ENCODE peak calls at places on chromosomes 4 and X, in nine cellular contexts. R is foreskin fibroblast, X is fibroblast of the aortic adventitia, U is A549, J is hepatocyte, E is AG10803, Z is kidney epithelial cell, S is thyroid gland, V is pancreas. N is an unnamed sample.
A peak's percentile ranks its signal among the peaks of the same experiment; 100 is the strongest.

GRCh38 chr4:86334020-86334750 is 25.7 kb downstream of the MAPK10 start:
- DNase-seq in R (peak; percentile 50), S (peak; percentile 11), U (no peak), Z (no peak), E (peak; percentile 3), X (no peak), V (no peak), J (no peak), N (no peak)

GRCh38 chr4:44563496-44563895 is 87.9 kb downstream of the YIPF7 start:
- DNase-seq in Z (no peak), S (no peak), V (no peak), R (no peak), J (no peak), E (no peak), U (no peak), X (peak; percentile 2), N (no peak)

GRCh38 chr4:52343595-52343994 is 292.5 kb downstream of the SPATA18 start:
- DNase-seq in J (no peak), V (no peak), Z (no peak), R (no peak), E (no peak), X (no peak), U (no peak), S (no peak), N (no peak)

GRCh38 chrX:110847334-110847733 is 51.7 kb upstream of the CHRDL1 start:
- DNase-seq in J (peak; percentile 75), V (no peak), U (peak; percentile 33), S (no peak), R (peak; percentile 77), E (peak; percentile 49), Z (no peak), X (peak; percentile 81), N (peak; percentile 52)

GRCh38 chr4:87209696-87210095 is 10.7 kb downstream of the KLHL8 start:
- DNase-seq in U (no peak), R (no peak), Z (no peak), J (no peak), X (no peak), S (no peak), V (no peak), E (peak; percentile 56), N (peak; percentile 8)

GRCh38 chr4:132504438-132504837 is 644.7 kb upstream of the PCDH10 start:
- DNase-seq in V (no peak), S (no peak), X (no peak), E (no peak), U (no peak), J (no peak), Z (peak; percentile 12), R (no peak), N (no peak)

GRCh38 chr4:92091335-92091734 is 212.4 kb upstream of the GRID2 start:
- DNase-seq in R (no peak), V (no peak), U (no peak), J (no peak), X (no peak), Z (no peak), S (no peak), E (no peak), N (peak; percentile 5)

GRCh38 chr4:19780871-19781270 is 470.8 kb upstream of the SLIT2 start:
- DNase-seq in S (no peak), U (no peak), E (no peak), X (no peak), Z (no peak), J (no peak), V (no peak), R (no peak), N (no peak)

GRCh38 chr4:138507527-138507926 is 265.4 kb upstream of the SLC7A11 start:
- DNase-seq in Z (no peak), E (peak; percentile 81), U (no peak), V (no peak), S (no peak), R (peak; percentile 74), X (peak; percentile 65), J (peak; percentile 22), N (no peak)

GRCh38 chr4:40212674-40213504 is 16.1 kb downstream of the RHOH start:
- DNase-seq in V (no peak), J (no peak), E (no peak), R (peak; percentile 50), Z (no peak), U (no peak), S (no peak), X (peak; percentile 35), N (no peak)

GRCh38 chr4:102760645-102761477 is at the start of gene MANBA:
- DNase-seq in J (peak; percentile 95), E (peak; percentile 64), S (peak; percentile 84), U (peak; percentile 85), X (peak; percentile 66), Z (no peak), R (peak; percentile 93), V (peak; percentile 89), N (peak; percentile 90)

GRCh38 chrX:429266-429825 is 42.6 kb upstream of the PPP2R3B start:
- DNase-seq in Z (no peak), X (no peak), U (no peak), J (no peak), S (no peak), R (no peak), E (no peak), V (no peak), N (no peak)
- H3K4me3 ChIP-seq in Z (no peak overlapping the region), X (no peak overlapping the region), U (no peak overlapping the region), J (no peak overlapping the region), S (no peak overlapping the region), R (no peak overlapping the region), E (no peak overlapping the region), V (no peak overlapping the region), N (no peak overlapping the region)

GRCh38 chr4:84470204-84470785 is 28.8 kb downstream of the NKX6-1 start:
- DNase-seq in J (no peak), U (no peak), X (no peak), R (no peak), Z (no peak), S (no peak), E (no peak), V (no peak), N (peak; percentile 20)
- TF ChIP-seq CTCF in J (no peak), U (no peak), X (no peak), R (peak; percentile 20), Z (no peak), S (no peak), E (peak; percentile 41), V (no peak), N (peak; percentile 19)

GRCh38 chrX:101079736-101080135 is 1.1 kb downstream of the TMEM35A start:
- DNase-seq in S (no peak), Z (no peak), V (no peak), X (no peak), U (no peak), E (no peak), R (no peak), J (no peak), N (no peak)

GRCh38 chrX:101081257-101081656 is 2.6 kb downstream of the TMEM35A start:
- DNase-seq in Z (no peak), E (no peak), X (peak; percentile 11), J (no peak), U (no peak), R (no peak), S (no peak), V (no peak), N (no peak)

GRCh38 chrX:101080326-101080725 is 1.6 kb downstream of the TMEM35A start:
- DNase-seq in R (no peak), E (no peak), U (no peak), S (no peak), J (no peak), X (no peak), Z (no peak), V (no peak), N (no peak)

GRCh38 chrX:101078716-101079115 is at the start of gene TMEM35A:
- DNase-seq in V (no peak), R (peak; percentile 78), S (no peak), Z (no peak), U (no peak), E (peak; percentile 15), X (peak; percentile 44), J (peak; percentile 26), N (no peak)

GRCh38 chrX:101079223-101079622 is 544 bp downstream of the TMEM35A start:
- DNase-seq in S (no peak), V (no peak), J (no peak), E (no peak), X (peak; percentile 21), U (no peak), Z (no peak), R (no peak), N (no peak)
- H3K4me3 ChIP-seq in S (no peak overlapping the region), V (no peak overlapping the region), J (peak overlapping the region; percentile 45), E (peak overlapping the region; percentile 56), X (peak overlapping the region; percentile 67), U (no peak overlapping the region), Z (peak overlapping the region; percentile 38), R (peak overlapping the region; percentile 79), N (no peak overlapping the region)

GRCh38 chrX:18894156-18894555 is 89.8 kb downstream of the PHKA2 start:
- DNase-seq in X (no peak), E (no peak), S (no peak), V (no peak), R (no peak), U (no peak), Z (no peak), J (no peak), N (no peak)
- TF ChIP-seq CTCF in X (no peak), E (no peak), S (no peak), V (no peak), R (no peak), U (no peak), Z (no peak), J (no peak), N (no peak)

N was measured in GM12865.